ENCODE peak calls at places on chromosomes 2 and 18, in ten cellular contexts. I is lower lobe of right lung, Z is K562, P is esophagus squamous epithelium, W is GM23338, O is OCI-LY7, V is SK-N-SH, K is right atrium auricular region, S is cardiac muscle cell, E is uterus. C is an unnamed sample.

GRCh38 chr18:10003866-10004265 is 90.0 kb downstream of the VAPA start:
- DNase-seq in V (no peak), O (no peak), Z (no peak), K (no peak), I (no peak), P (no peak), S (no peak), W (no peak), E (no peak), C (no peak)

GRCh38 chr2:58146707-58147106 is 94.4 kb downstream of the FANCL start:
- DNase-seq in W (no peak), S (no peak), K (no peak), E (no peak), Z (peak; percentile 6), O (no peak), I (no peak), P (no peak), V (no peak), C (no peak)

GRCh38 chr2:95356821-95357700 is 45.4 kb upstream of the FAHD2A start:
- DNase-seq in I (no peak), S (no peak), W (no peak), K (no peak), V (no peak), P (no peak), E (no peak), O (no peak), Z (no peak), C (peak; percentile 54)

GRCh38 chr2:63741884-63742583 is 99.7 kb upstream of the UGP2 start:
- DNase-seq in S (peak; percentile 11), W (no peak), P (no peak), O (no peak), I (no peak), E (no peak), K (no peak), V (no peak), Z (no peak), C (no peak)

GRCh38 chr2:71223767-71224333 is 3.1 kb downstream of the PAIP2B start:
- DNase-seq in E (peak; percentile 19), P (no peak), I (no peak), K (peak; percentile 62), Z (peak; percentile 56), S (peak; percentile 51), V (peak; percentile 52), W (peak; percentile 90), O (peak; percentile 81), C (no peak)

GRCh38 chr2:169363570-169364150 is 1.3 kb upstream of the LRP2 start:
- DNase-seq in Z (peak; percentile 16), S (peak; percentile 21), V (peak; percentile 62), K (no peak), E (no peak), P (no peak), W (peak; percentile 53), O (no peak), I (peak; percentile 77), C (no peak)

GRCh38 chr2:25030702-25031101 is 11.2 kb upstream of the EFR3B start:
- DNase-seq in O (no peak), K (no peak), P (no peak), S (peak; percentile 36), Z (no peak), W (no peak), E (no peak), V (no peak), I (no peak), C (no peak)

GRCh38 chr2:239520811-239521517 is 120.1 kb upstream of the HDAC4 start:
- DNase-seq in W (no peak), E (no peak), I (peak; percentile 34), K (no peak), P (no peak), S (no peak), Z (no peak), O (no peak), V (no peak), C (no peak)

GRCh38 chr2:147382322-147382948 is 462.4 kb upstream of the ACVR2A start:
- DNase-seq in K (no peak), P (no peak), E (no peak), I (no peak), Z (no peak), V (no peak), W (no peak), S (no peak), O (no peak), C (no peak)

GRCh38 chr18:72847134-72847533 is 20.7 kb downstream of the NETO1 start:
- DNase-seq in S (no peak), E (no peak), K (no peak), W (peak; percentile 4), P (no peak), I (no peak), O (no peak), V (no peak), Z (no peak), C (no peak)

GRCh38 chr2:96876811-96877437 is 7.0 kb upstream of the SEMA4C start:
- DNase-seq in I (no peak), S (no peak), K (no peak), V (no peak), O (no peak), Z (no peak), W (no peak), E (no peak), P (no peak), C (no peak)

GRCh38 chr2:2698182-2699116 is 367.4 kb upstream of the MYT1L start:
- DNase-seq in E (no peak), O (peak; percentile 37), V (peak; percentile 74), Z (peak; percentile 31), S (no peak), W (peak; percentile 47), K (no peak), I (no peak), P (no peak), C (no peak)

GRCh38 chr2:119434664-119435063 is 3.0 kb downstream of the TMEM37 start:
- DNase-seq in E (no peak), P (no peak), S (no peak), K (no peak), I (no peak), V (no peak), Z (no peak), O (no peak), W (peak; percentile 36), C (no peak)
- H3K4me3 ChIP-seq in E (no peak overlapping the region), P (no peak overlapping the region), S (no peak overlapping the region), K (no peak overlapping the region), I (no peak overlapping the region), V (no peak overlapping the region), Z (no peak overlapping the region), O (no peak overlapping the region), W (no peak overlapping the region), C (no peak overlapping the region)

DNA sequence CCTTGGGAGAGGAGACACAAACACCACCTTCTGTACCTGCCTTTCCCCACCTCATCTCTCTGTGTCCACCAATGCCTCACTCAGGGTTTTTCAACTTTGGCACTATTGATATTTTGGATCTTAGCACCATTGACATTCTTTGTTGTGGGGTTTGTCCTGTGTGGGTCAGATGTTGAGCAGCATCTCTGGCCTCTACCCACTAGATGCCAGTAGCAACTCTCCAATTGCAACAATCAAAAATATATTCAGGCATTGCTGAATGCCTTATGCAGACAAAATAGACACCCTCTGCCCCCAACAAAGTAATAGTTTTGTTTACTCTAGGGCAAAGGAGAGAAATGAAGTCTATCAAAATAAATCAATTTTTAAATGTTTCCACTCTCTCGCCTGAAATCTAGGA is 1384.3 kb upstream of the NXPH2 start:
- DNase-seq in P (no peak), K (no peak), S (no peak), I (no peak), Z (no peak), E (no peak), O (no peak), V (no peak), W (no peak), C (no peak)
- TF ChIP-seq CTCF in P (no peak), K (no peak), S (no peak), I (no peak), Z (no peak), E (no peak), O (no peak), V (peak; percentile 18), W (peak; percentile 9), C (no peak)

GRCh38 chr2:204628926-204629661 is 83.8 kb downstream of the PARD3B start:
- DNase-seq in K (no peak), E (no peak), Z (no peak), P (no peak), I (no peak), W (no peak), O (no peak), S (peak; percentile 27), V (no peak), C (no peak)

GRCh38 chr2:204635478-204635877 is 90.2 kb downstream of the PARD3B start:
- DNase-seq in K (no peak), W (no peak), E (no peak), Z (no peak), P (no peak), O (no peak), I (no peak), V (no peak), S (no peak), C (no peak)

GRCh38 chr2:204632410-204632809 is 87.1 kb downstream of the PARD3B start:
- DNase-seq in W (no peak), I (no peak), O (no peak), E (no peak), S (no peak), P (no peak), K (no peak), Z (no peak), V (no peak), C (no peak)

GRCh38 chr2:204638795-204639194 is 93.5 kb downstream of the PARD3B start:
- DNase-seq in K (no peak), W (no peak), V (no peak), Z (no peak), O (no peak), S (no peak), E (no peak), I (no peak), P (no peak), C (no peak)

DNA sequence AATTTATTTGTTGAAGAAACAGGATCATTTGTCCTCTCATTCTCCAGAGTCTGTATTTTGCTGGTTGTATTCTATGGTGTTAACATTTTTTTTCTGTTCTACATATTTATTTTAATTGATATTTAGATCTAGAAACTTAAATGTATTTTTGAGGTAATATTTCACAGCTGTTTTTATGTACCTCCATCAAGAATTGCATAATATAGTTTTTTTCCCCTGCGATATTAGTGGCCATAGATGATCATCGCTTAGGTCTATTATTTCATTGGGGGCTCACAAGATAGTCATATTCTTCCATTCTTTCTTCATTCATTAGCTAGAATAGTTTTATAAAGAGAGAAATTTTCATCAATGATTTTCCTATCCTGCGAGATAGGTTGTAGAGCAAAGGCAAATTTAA is 89.3 kb downstream of the PARD3B start:
- DNase-seq in E (no peak), W (no peak), K (no peak), S (no peak), O (no peak), V (no peak), Z (no peak), P (no peak), I (no peak), C (no peak)
- H3K27ac ChIP-seq in E (no peak overlapping the region), W (no peak overlapping the region), K (no peak overlapping the region), S (no peak overlapping the region), O (no peak overlapping the region), V (no peak overlapping the region), Z (no peak overlapping the region), P (no peak overlapping the region), I (no peak overlapping the region), C (no peak overlapping the region)

DNA sequence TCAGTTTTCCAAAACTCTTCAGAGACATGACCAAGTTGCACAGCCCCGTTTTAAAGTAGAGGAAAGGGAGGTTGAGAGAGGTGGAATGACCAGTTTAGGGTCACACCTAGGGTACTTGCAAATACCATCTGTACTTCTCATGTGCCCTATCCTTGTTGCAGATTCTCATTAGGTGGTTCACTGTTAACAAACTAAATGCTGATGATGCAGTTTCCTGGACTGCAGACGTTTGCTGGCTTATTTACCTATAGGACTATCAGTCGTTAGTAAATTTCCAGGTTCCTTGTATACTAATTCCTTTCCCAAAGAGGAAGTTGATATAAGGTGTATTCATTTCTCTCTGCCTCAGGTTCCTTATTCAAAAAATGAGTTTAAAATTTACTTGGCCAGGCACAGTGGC is 1.4 kb downstream of the FARP2 start:
- DNase-seq in I (no peak), P (no peak), W (no peak), K (no peak), V (no peak), Z (no peak), O (peak; percentile 18), E (no peak), S (no peak), C (no peak)
- H3K4me3 ChIP-seq in I (peak overlapping the region; percentile 72), P (no peak overlapping the region), W (peak overlapping the region; percentile 88), K (no peak overlapping the region), V (peak overlapping the region; percentile 73), Z (peak overlapping the region; percentile 75), O (peak overlapping the region; percentile 98), E (no peak overlapping the region), S (peak overlapping the region; percentile 49), C (peak overlapping the region; percentile 90)